ENCODE peak calls at places on chromosomes 1 and 21, in eight cellular contexts. Q is A673, A is endothelial cell of umbilical vein, H is DND-41, S is neural progenitor cell, R is HCT116, L is PC-3, E is astrocyte. O is an unnamed sample.

GRCh38 chr1:224092601-224093000 is 21.3 kb upstream of the FBXO28 start:
- DNase-seq in Q (no peak), A (no peak), H (no peak), S (no peak), R (no peak), L (no peak), E (no peak), O (no peak)

GRCh38 chr1:72285074-72285425 is 2.7 kb upstream of the NEGR1 start:
- DNase-seq in Q (no peak), A (no peak), H (no peak), S (peak), R (no peak), L (no peak), E (no peak), O (no peak)

GRCh38 chr1:27521336-27522147 is 31.6 kb upstream of the WASF2 start:
- DNase-seq in Q (no peak), A (peak), H (no peak), S (no peak), R (no peak), L (no peak), E (no peak), O (no peak)

GRCh38 chr1:235919797-235920475 is 53.2 kb upstream of the LYST start:
- DNase-seq in Q (no peak), A (peak), H (no peak), S (peak), R (no peak), L (peak), E (peak), O (peak)

GRCh38 chr1:43651188-43651587 is 1.2 kb downstream of the KDM4A start:
- DNase-seq in Q (no peak), A (peak), H (no peak), S (peak), R (no peak), L (peak), E (no peak), O (no peak)

GRCh38 chr21:42531771-42532170 is 18.1 kb downstream of the SLC37A1 start:
- DNase-seq in Q (no peak), A (no peak), H (no peak), S (no peak), R (no peak), L (no peak), E (no peak), O (no peak)

GRCh38 chr1:18668750-18669404 is 38.2 kb downstream of the PAX7 start:
- DNase-seq in Q (no peak), A (no peak), H (no peak), S (no peak), R (peak), L (peak), E (no peak), O (no peak)

GRCh38 chr1:159952932-159953331 is 1.1 kb downstream of the SLAMF9 start:
- DNase-seq in Q (no peak), A (no peak), H (no peak), S (no peak), R (no peak), L (no peak), E (no peak), O (no peak)

GRCh38 chr21:45029968-45030636 is 44.3 kb upstream of the ADARB1 start:
- DNase-seq in Q (no peak), A (no peak), H (no peak), S (peak), R (no peak), L (no peak), E (no peak), O (no peak)

GRCh38 chr1:109643385-109644230 is 12.3 kb upstream of the GSTM4 start:
- DNase-seq in Q (peak), A (peak), H (peak), S (peak), R (peak), L (peak), E (peak), O (peak)

GRCh38 chr1:43007377-43008105 is 48.9 kb upstream of the SLC2A1 start:
- DNase-seq in Q (no peak), A (no peak), H (no peak), S (peak), R (no peak), L (no peak), E (no peak), O (no peak)

GRCh38 chr1:156746716-156747631 is 4.5 kb downstream of the HDGF start:
- DNase-seq in Q (peak), A (peak), H (peak), S (peak), R (peak), L (peak), E (peak), O (peak)

GRCh38 chr1:172978595-172978994 is 72.1 kb downstream of the TNFSF18 start:
- DNase-seq in Q (no peak), A (no peak), H (no peak), S (no peak), R (no peak), L (peak), E (no peak), O (no peak)

GRCh38 chr1:228007054-228007800 is 429 bp downstream of the WNT3A start:
- DNase-seq in Q (peak), A (no peak), H (no peak), S (peak), R (no peak), L (no peak), E (no peak), O (no peak)

GRCh38 chr1:240149488-240150094 is 57.9 kb downstream of the FMN2 start:
- DNase-seq in Q (peak), A (peak), H (no peak), S (peak), R (no peak), L (peak), E (peak), O (peak)

GRCh38 chr1:173050865-173051264 is at the start of gene TNFSF18:
- DNase-seq in Q (peak), A (peak), H (peak), S (no peak), R (no peak), L (peak), E (peak), O (peak)

GRCh38 chr1:77168358-77168757 is 50.9 kb downstream of the PIGK start:
- DNase-seq in Q (no peak), A (no peak), H (no peak), S (no peak), R (no peak), L (peak), E (no peak), O (peak)

GRCh38 chr21:36841866-36842265 is 124.6 kb downstream of the HLCS start:
- DNase-seq in Q (no peak), A (no peak), H (no peak), S (no peak), R (no peak), L (peak), E (peak), O (peak)

GRCh38 chr1:92118826-92119225 is 38.7 kb downstream of the BTBD8 start:
- DNase-seq in Q (no peak), A (no peak), H (no peak), S (no peak), R (peak), L (peak), E (peak), O (no peak)

GRCh38 chr1:17195731-17196130 is 9.2 kb upstream of the PADI1 start:
- DNase-seq in Q (no peak), A (no peak), H (no peak), S (no peak), R (no peak), L (no peak), E (no peak), O (no peak)

GRCh38 chr1:35883681-35884155 is 709 bp downstream of the AGO1 start:
- DNase-seq in Q (peak), A (peak), H (peak), S (peak), R (no peak), L (peak), E (no peak), O (peak)

GRCh38 chr1:58574816-58575215 is 2.2 kb downstream of the TACSTD2 start:
- DNase-seq in Q (no peak), A (peak), H (no peak), S (no peak), R (no peak), L (no peak), E (no peak), O (no peak)

GRCh38 chr1:58575831-58576726 is 973 bp downstream of the TACSTD2 start:
- DNase-seq in Q (no peak), A (peak), H (no peak), S (no peak), R (no peak), L (peak), E (no peak), O (no peak)

GRCh38 chr1:58580186-58580585 is 3.1 kb upstream of the TACSTD2 start:
- DNase-seq in Q (no peak), A (no peak), H (no peak), S (no peak), R (no peak), L (no peak), E (no peak), O (no peak)

GRCh38 chr1:58576727-58577675 is at the start of gene TACSTD2:
- DNase-seq in Q (no peak), A (peak), H (no peak), S (peak), R (no peak), L (peak), E (no peak), O (no peak)

GRCh38 chr1:58577676-58578073 is 623 bp upstream of the TACSTD2 start:
- DNase-seq in Q (no peak), A (peak), H (no peak), S (no peak), R (no peak), L (peak), E (no peak), O (no peak)
- TF ChIP-seq EZH2 in Q (no peak), A (no peak), H (no peak), S (no peak), R (no peak), L (no peak), E (no peak), O (no peak)

GRCh38 chr1:23249785-23250184 is 32.5 kb upstream of the HTR1D start:
- DNase-seq in Q (peak), A (peak), H (no peak), S (no peak), R (no peak), L (peak), E (no peak), O (no peak)

GRCh38 chr1:23251812-23252211 is 34.5 kb upstream of the HTR1D start:
- DNase-seq in Q (no peak), A (peak), H (no peak), S (no peak), R (no peak), L (no peak), E (no peak), O (peak)

GRCh38 chr1:23254584-23254983 is 37.3 kb upstream of the HTR1D start:
- DNase-seq in Q (no peak), A (no peak), H (no peak), S (no peak), R (no peak), L (no peak), E (no peak), O (no peak)
- H3K4me3 ChIP-seq in Q (no peak), A (no peak), H (no peak), S (no peak), R (no peak), L (no peak), E (no peak), O (no peak)

GRCh38 chr1:203342192-203342940 is 8.6 kb downstream of the FMOD start:
- DNase-seq in Q (peak), A (peak), H (peak), S (peak), R (peak), L (peak), E (peak), O (peak)
- TF ChIP-seq EZH2 in Q (no peak), A (no peak), H (peak), S (no peak), R (no peak), L (no peak), E (no peak), O (peak)

GRCh38 chr1:199931666-199932377 is 95.7 kb upstream of the NR5A2 start:
- DNase-seq in Q (peak), A (no peak), H (peak), S (no peak), R (no peak), L (peak), E (no peak), O (no peak)
- H3K4me3 ChIP-seq in Q (no peak), A (no peak), H (no peak), S (no peak), R (no peak), L (peak), E (no peak), O (peak)

GRCh38 chr21:22224261-22224660 is 1226.1 kb downstream of the NCAM2 start:
- DNase-seq in Q (no peak), A (no peak), H (no peak), S (no peak), R (no peak), L (no peak), E (no peak), O (no peak)

GRCh38 chr21:22223385-22223784 is 1225.2 kb downstream of the NCAM2 start:
- DNase-seq in Q (peak), A (no peak), H (no peak), S (no peak), R (no peak), L (no peak), E (no peak), O (no peak)

GRCh38 chr21:22231013-22231412 is 1232.8 kb downstream of the NCAM2 start:
- DNase-seq in Q (peak), A (no peak), H (no peak), S (no peak), R (no peak), L (no peak), E (no peak), O (no peak)

DNA sequence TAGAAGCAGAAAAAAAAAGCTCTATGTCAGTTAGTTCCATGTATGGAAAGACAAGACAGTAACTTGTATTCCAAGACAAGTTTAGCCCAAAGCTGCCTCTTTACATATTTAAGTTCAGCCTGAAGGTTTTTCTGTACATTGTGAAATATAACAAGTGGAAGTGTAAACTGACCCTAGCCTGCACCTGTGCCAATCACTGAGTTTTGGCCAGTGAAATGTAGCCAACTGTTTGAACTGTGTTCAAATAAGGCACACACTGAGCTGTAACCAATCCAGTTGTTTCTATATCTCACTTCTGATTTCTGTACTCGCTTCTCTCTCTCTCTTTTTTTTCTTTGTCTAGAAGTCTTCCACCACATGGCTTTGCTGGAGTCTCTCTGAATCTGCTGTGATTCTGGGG is 1227.1 kb downstream of the NCAM2 start:
- DNase-seq in Q (no peak), A (no peak), H (no peak), S (no peak), R (no peak), L (no peak), E (no peak), O (no peak)
- TF ChIP-seq EZH2 in Q (no peak), A (no peak), H (no peak), S (no peak), R (no peak), L (no peak), E (no peak), O (no peak)

GRCh38 chr1:37294096-37294495 is 180.3 kb upstream of the ZC3H12A start:
- DNase-seq in Q (no peak), A (no peak), H (no peak), S (no peak), R (no peak), L (no peak), E (no peak), O (no peak)

GRCh38 chr1:37286881-37287280 is 187.5 kb upstream of the ZC3H12A start:
- DNase-seq in Q (no peak), A (no peak), H (no peak), S (no peak), R (no peak), L (no peak), E (no peak), O (no peak)

GRCh38 chr1:37292789-37293188 is 181.6 kb upstream of the ZC3H12A start:
- DNase-seq in Q (no peak), A (no peak), H (no peak), S (peak), R (no peak), L (no peak), E (no peak), O (no peak)

GRCh38 chr1:37284053-37284452 is 190.3 kb upstream of the ZC3H12A start:
- DNase-seq in Q (no peak), A (no peak), H (no peak), S (no peak), R (no peak), L (no peak), E (no peak), O (no peak)

DNA sequence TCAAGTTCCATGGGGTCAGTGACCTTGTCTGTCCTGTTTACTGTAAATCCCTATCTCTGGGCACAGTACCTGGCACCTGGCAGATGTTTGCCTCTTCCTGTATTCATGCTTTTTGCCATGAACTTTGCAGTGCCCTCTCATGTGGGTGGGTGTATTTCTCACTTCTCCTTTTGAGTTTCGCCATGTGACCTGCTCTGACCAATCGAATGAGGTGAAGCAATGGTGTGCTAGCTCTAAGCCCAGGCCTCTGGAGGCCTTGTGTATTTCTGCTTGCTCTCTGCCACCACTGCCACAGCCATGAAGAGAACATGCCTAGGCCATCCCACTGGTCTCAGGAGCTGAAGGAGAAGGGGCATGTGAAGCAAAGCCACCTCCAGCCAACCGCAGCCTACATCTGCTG is 185.5 kb upstream of the ZC3H12A start:
- DNase-seq in Q (no peak), A (no peak), H (no peak), S (no peak), R (no peak), L (no peak), E (no peak), O (no peak)
- H3K4me3 ChIP-seq in Q (no peak), A (no peak), H (no peak), S (no peak), R (no peak), L (no peak), E (no peak), O (no peak)

DNA sequence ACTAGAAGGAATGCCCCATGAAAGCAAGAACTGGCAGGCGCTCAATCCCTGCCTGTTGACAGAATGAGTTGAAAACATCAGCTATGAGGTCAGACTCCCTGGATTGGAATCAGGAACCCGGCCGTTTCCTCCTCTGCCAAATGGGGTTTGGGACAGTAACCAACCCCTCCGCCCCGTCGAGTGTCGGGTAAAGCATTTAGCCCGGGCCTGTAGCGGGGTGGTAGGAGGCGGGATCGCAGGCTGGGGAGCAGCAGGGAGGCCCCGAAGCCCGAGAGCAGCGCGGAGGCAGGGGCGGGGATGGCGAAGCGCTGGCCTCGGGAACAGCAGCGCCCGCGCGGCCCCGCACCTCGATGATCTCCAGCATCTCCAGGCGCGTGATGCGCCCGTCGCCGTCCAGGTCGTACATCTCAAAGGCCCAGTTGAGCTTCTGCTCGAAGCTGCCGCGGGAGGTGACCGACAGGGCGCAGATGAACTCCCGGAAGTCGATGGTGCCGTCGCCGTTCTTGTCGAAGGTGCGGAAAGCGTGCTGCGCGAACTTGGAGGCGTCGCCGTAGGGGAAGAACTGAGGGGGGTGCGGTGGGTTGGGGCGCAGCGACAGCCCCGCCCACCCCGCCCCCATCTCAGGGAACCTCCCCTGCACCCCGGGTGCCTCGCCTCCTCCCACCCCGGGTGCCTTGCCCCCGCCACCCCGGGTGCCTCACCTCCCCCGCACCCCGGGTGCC is 7.5 kb downstream of the HPCAL4 start:
- DNase-seq in Q (no peak), A (no peak), H (no peak), S (peak), R (no peak), L (no peak), E (no peak), O (no peak)
- TF ChIP-seq EZH2 in Q (peak), A (peak), H (no peak), S (peak), R (no peak), L (no peak), E (peak), O (peak)

O was measured in fibroblast of lung.